ENCODE peak calls at places on chromosomes 11 and 22, in seven cellular contexts. Y, D, F, J, T, E and C are unnamed samples.

GRCh38 chr11:70105755-70106571 is 27.8 kb downstream of the ANO1 start:
- DNase-seq in Y (no peak), D (no peak), F (no peak), J (peak; percentile 79), T (no peak), E (no peak), C (no peak)

GRCh38 chr11:45237666-45238348 is 48.3 kb downstream of the SYT13 start:
- DNase-seq in Y (no peak), D (no peak), F (no peak), J (no peak), T (no peak), E (no peak), C (no peak)

GRCh38 chr22:45574069-45574703 is 71.5 kb downstream of the FBLN1 start:
- DNase-seq in Y (no peak), D (no peak), F (no peak), J (no peak), T (no peak), E (no peak), C (no peak)

GRCh38 chr11:50178732-50179131 is 146.1 kb downstream of the OR4C45 start:
- DNase-seq in Y (no peak), D (no peak), F (no peak), J (no peak), T (no peak), E (no peak), C (no peak)

GRCh38 chr11:9748361-9748970 is 84.6 kb downstream of the SWAP70 start:
- DNase-seq in Y (no peak), D (no peak), F (peak; percentile 79), J (no peak), T (peak; percentile 71), E (no peak), C (peak; percentile 82)

GRCh38 chr11:92667446-92668165 is 301.8 kb upstream of the MTNR1B start:
- DNase-seq in Y (no peak), D (no peak), F (no peak), J (no peak), T (no peak), E (no peak), C (no peak)

GRCh38 chr11:19377855-19378254 is 137.1 kb upstream of the E2F8 start:
- DNase-seq in Y (no peak), D (no peak), F (no peak), J (no peak), T (no peak), E (no peak), C (no peak)

GRCh38 chr22:25845985-25846745 is 104.2 kb downstream of the MYO18B start:
- DNase-seq in Y (peak; percentile 43), D (no peak), F (no peak), J (no peak), T (peak; percentile 53), E (no peak), C (no peak)

GRCh38 chr22:39325392-39325932 is 6.0 kb upstream of the RPL3 start:
- DNase-seq in Y (no peak), D (no peak), F (no peak), J (no peak), T (no peak), E (no peak), C (peak; percentile 46)

GRCh38 chr11:133830931-133831907 is 14.1 kb downstream of the SPATA19 start:
- DNase-seq in Y (peak; percentile 50), D (no peak), F (no peak), J (no peak), T (no peak), E (no peak), C (no peak)

GRCh38 chr11:125949271-125950177 is 3.7 kb downstream of the VSIG10L2 start:
- DNase-seq in Y (no peak), D (no peak), F (no peak), J (no peak), T (no peak), E (no peak), C (no peak)

GRCh38 chr11:66858186-66858938 is 1.5 kb downstream of the LRFN4 start:
- DNase-seq in Y (no peak), D (no peak), F (no peak), J (no peak), T (no peak), E (no peak), C (no peak)

GRCh38 chr11:45154276-45154675 is 7.8 kb downstream of the PRDM11 start:
- DNase-seq in Y (peak; percentile 49), D (no peak), F (no peak), J (no peak), T (no peak), E (no peak), C (no peak)

GRCh38 chr11:76861490-76861953 is 804 bp downstream of the ACER3 start:
- DNase-seq in Y (no peak), D (no peak), F (no peak), J (no peak), T (no peak), E (no peak), C (no peak)

GRCh38 chr11:100686476-100686875 is 612 bp upstream of the ARHGAP42 start:
- DNase-seq in Y (no peak), D (no peak), F (no peak), J (no peak), T (no peak), E (no peak), C (no peak)

GRCh38 chr11:72075109-72075508 is 5.2 kb downstream of the NUMA1 start:
- DNase-seq in Y (no peak), D (no peak), F (no peak), J (no peak), T (no peak), E (no peak), C (no peak)

GRCh38 chr11:96110302-96110701 is 186.4 kb upstream of the MTMR2 start:
- DNase-seq in Y (no peak), D (no peak), F (no peak), J (no peak), T (no peak), E (no peak), C (no peak)

GRCh38 chr11:85195934-85196333 is 431.2 kb downstream of the DLG2 start:
- DNase-seq in Y (no peak), D (no peak), F (no peak), J (no peak), T (no peak), E (no peak), C (no peak)

GRCh38 chr11:12353534-12353933 is 23.8 kb upstream of the PARVA start:
- DNase-seq in Y (no peak), D (no peak), F (no peak), J (no peak), T (no peak), E (no peak), C (no peak)

GRCh38 chr11:1500466-1501420 is 14.2 kb upstream of the MOB2 start:
- DNase-seq in Y (no peak), D (no peak), F (no peak), J (no peak), T (no peak), E (peak; percentile 7), C (no peak)

DNA sequence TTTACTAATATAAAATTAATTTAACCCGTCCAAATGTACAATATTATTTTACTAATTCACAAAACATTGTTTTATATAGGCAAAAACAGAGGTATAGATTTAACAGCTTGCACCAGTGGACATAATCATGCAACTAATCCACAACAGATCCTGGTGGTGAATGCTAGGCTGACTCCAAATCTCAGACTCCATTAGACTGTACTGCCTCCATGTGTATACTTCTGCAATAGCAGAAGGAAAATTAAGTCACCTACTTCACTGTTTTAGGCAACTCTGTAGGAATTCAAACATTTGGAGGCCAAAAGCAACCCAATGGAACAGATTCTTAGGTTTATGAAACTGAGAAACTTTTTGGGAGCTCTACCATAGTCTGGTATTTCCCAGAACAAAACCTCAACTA is 30.0 kb upstream of the RAB39A start:
- DNase-seq in Y (no peak), D (no peak), F (peak; percentile 63), J (no peak), T (peak; percentile 48), E (no peak), C (peak; percentile 45)
- TF ChIP-seq CTCF in Y (no peak), D (peak; percentile 48), F (peak; percentile 71), J (peak; percentile 52), T (peak; percentile 72), E (peak; percentile 46), C (peak; percentile 76)

DNA sequence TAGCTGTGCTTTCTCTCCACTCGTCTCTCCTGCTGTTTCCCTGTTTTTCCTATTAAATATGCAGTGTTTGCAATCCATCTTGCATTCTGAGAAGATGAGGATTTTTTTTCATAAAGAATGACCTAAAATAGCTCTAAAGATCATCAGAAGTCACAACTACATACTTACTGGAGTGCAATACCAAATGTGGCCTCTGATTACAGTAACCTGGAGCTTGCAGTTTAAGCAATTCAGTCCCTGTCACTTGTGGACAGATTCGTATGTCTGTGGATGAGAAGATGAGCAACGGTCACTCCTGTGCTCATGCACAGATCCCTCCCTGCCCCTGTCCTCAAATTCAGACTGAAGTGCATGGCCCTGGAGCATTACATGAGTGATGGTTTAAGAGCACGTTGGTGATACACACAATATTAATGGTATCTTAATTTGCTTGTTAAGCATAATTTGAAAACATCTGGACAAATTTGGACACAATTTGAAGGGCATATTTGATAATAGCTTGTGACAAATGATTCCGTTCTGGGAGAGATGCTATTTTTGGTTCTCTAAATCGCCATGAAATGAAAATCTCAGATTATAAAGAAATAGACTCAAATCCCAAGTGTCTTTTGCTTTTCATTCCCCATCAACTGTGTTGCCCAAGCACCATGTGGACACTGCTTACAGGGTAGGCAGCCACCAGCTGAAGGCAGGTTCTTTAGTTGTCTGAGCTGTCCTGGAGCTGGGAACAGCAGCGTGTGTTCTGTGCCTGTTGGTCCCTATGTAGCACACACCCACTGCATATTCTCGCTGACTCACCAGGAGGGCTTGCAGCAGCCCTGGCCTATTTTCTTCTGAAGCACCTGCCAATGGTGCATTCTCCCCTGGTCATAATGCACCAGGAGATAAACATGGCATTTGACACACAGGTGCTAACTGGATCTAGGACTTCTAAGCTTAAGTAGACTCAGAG is 32.6 kb upstream of the PRAME start:
- DNase-seq in Y (no peak), D (no peak), F (peak; percentile 13), J (no peak), T (no peak), E (no peak), C (no peak)
- TF ChIP-seq CTCF in Y (no peak), D (no peak), F (no peak), J (no peak), T (no peak), E (no peak), C (peak; percentile 58)

DNA sequence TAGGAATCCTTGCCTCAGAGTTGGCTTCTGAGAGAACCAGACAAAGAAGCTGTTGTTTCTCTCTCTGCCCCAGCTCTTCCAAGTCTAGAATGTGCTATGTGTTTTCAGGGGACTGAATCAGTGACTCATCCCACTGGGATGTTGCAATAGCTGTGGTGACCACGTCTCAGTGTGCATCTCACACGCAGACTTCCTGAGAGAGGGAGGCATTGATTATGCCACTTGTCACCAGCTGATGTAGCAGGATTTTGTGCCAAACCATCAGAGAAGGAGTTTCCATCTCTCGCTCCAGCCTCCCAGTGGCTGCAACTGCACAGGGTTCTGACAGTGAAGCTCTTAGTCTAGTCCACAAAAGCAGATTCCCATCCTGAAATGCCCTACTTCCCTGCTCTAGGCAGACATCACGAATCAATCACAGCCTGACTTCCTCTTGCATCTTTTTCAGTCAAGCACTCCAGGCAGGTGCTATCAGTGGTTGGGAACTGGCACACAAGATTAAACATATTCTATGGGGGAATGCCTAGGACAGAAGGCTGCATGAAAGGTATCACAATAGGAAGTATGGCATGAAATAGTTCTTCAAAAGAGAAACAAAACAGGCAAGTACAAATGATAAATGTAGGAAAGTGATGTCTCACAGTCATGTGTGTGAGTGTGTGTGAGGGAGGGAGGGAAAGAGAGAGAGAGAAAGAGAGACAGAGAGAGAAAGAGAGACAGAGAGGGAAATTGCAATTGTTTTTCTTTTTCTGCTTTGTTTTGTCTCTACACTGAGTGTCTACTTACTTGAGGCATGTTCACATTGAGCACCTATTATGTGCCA is 456.0 kb downstream of the MIAT start:
- DNase-seq in Y (peak; percentile 89), D (peak; percentile 39), F (peak; percentile 97), J (peak; percentile 52), T (no peak), E (peak; percentile 60), C (peak; percentile 84)
- TF ChIP-seq CTCF in Y (no peak), D (no peak), F (no peak), J (no peak), T (no peak), E (peak; percentile 15), C (no peak)

GRCh38 chr11:34855754-34856095 is 60.5 kb downstream of the APIP start:
- DNase-seq in Y (no peak), D (no peak), F (no peak), J (no peak), T (no peak), E (no peak), C (no peak)
- TF ChIP-seq CTCF in Y (no peak), D (no peak), F (no peak), J (no peak), T (no peak), E (no peak), C (peak; percentile 21)